ENCODE peak calls at places on chromosome 10, in seven cellular contexts. One of them, this sample, is unnamed.

GRCh38 chr10:58857251-58857650 is 319.2 kb upstream of the PHYHIPL start:
- DNase-seq in A549: peak
- DNase-seq in psoas muscle: no peak
- DNase-seq in ovary: no peak
- DNase-seq in cardiac fibroblast: no peak
- DNase-seq in dorsolateral prefrontal cortex: no peak
- DNase-seq in left ventricle myocardium inferior: no peak
- DNase-seq in this sample: no peak

GRCh38 chr10:59868974-59869940 is 37.1 kb downstream of the CCDC6 start:
- DNase-seq in cardiac fibroblast: no peak
- DNase-seq in psoas muscle: no peak
- DNase-seq in left ventricle myocardium inferior: no peak
- DNase-seq in ovary: no peak
- DNase-seq in A549: no peak
- DNase-seq in dorsolateral prefrontal cortex: no peak
- DNase-seq in this sample: no peak

GRCh38 chr10:19117419-19117818 is 68.8 kb downstream of the MALRD1 start:
- DNase-seq in left ventricle myocardium inferior: no peak
- DNase-seq in ovary: no peak
- DNase-seq in cardiac fibroblast: no peak
- DNase-seq in dorsolateral prefrontal cortex: no peak
- DNase-seq in psoas muscle: no peak
- DNase-seq in A549: no peak
- DNase-seq in this sample: no peak

GRCh38 chr10:43082087-43082486 is 5.2 kb downstream of the RET start:
- DNase-seq in left ventricle myocardium inferior: no peak
- DNase-seq in cardiac fibroblast: no peak
- DNase-seq in ovary: no peak
- DNase-seq in dorsolateral prefrontal cortex: no peak
- DNase-seq in psoas muscle: no peak
- DNase-seq in A549: no peak
- DNase-seq in this sample: no peak

GRCh38 chr10:98258683-98259454 is 9.1 kb downstream of the LOXL4 start:
- DNase-seq in ovary: peak
- DNase-seq in A549: no peak
- DNase-seq in dorsolateral prefrontal cortex: no peak
- DNase-seq in psoas muscle: no peak
- DNase-seq in cardiac fibroblast: no peak
- DNase-seq in left ventricle myocardium inferior: no peak
- DNase-seq in this sample: no peak

GRCh38 chr10:12852732-12853131 is 148.8 kb downstream of the CCDC3 start:
- DNase-seq in psoas muscle: no peak
- DNase-seq in A549: no peak
- DNase-seq in left ventricle myocardium inferior: no peak
- DNase-seq in cardiac fibroblast: no peak
- DNase-seq in dorsolateral prefrontal cortex: no peak
- DNase-seq in ovary: no peak
- DNase-seq in this sample: no peak

GRCh38 chr10:119680050-119680449 is 28.9 kb downstream of the BAG3 start:
- DNase-seq in left ventricle myocardium inferior: no peak
- DNase-seq in cardiac fibroblast: peak
- DNase-seq in dorsolateral prefrontal cortex: no peak
- DNase-seq in A549: peak
- DNase-seq in ovary: no peak
- DNase-seq in psoas muscle: peak
- DNase-seq in this sample: no peak

GRCh38 chr10:60846173-60846572 is 67.9 kb downstream of the CDK1 start:
- DNase-seq in psoas muscle: no peak
- DNase-seq in A549: peak
- DNase-seq in ovary: no peak
- DNase-seq in cardiac fibroblast: peak
- DNase-seq in dorsolateral prefrontal cortex: no peak
- DNase-seq in left ventricle myocardium inferior: no peak
- DNase-seq in this sample: no peak

GRCh38 chr10:109149666-109150350 is 773.5 kb downstream of the XPNPEP1 start:
- DNase-seq in left ventricle myocardium inferior: no peak
- DNase-seq in psoas muscle: no peak
- DNase-seq in ovary: no peak
- DNase-seq in cardiac fibroblast: no peak
- DNase-seq in A549: no peak
- DNase-seq in dorsolateral prefrontal cortex: no peak
- DNase-seq in this sample: no peak

GRCh38 chr10:118311505-118311904 is 30.6 kb downstream of the FAM204A start:
- DNase-seq in A549: no peak
- DNase-seq in dorsolateral prefrontal cortex: no peak
- DNase-seq in ovary: no peak
- DNase-seq in cardiac fibroblast: no peak
- DNase-seq in left ventricle myocardium inferior: no peak
- DNase-seq in psoas muscle: no peak
- DNase-seq in this sample: no peak

DNA sequence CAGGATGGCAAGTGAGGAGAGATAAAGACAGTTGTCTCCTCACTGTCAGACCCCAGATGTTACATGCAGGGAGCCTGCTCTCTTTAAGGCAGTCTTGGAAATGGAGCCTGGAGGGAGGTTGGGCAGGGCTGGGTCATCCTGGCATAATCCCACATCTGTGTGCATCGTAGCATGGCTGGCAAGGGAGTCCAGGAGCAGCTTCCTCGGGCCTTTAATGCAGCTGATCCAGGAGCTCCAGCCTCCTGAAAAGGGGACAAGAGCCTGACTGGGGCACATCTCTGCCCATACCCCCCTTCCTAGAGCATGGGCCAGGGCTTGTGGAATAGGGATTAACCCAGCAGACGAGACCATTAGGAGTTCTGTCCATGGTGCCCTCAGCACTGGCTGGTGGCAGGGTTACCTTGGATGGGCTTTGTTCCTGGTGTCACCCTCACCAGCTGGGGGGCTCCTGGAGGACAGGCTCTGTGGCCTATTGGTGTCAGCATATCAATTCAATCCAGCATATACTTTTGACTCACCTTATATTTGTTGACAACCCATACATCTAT is 34.9 kb downstream of the TBATA start:
- DNase-seq in dorsolateral prefrontal cortex: no peak
- DNase-seq in left ventricle myocardium inferior: no peak
- DNase-seq in psoas muscle: no peak
- DNase-seq in cardiac fibroblast: no peak
- DNase-seq in A549: no peak
- DNase-seq in ovary: no peak
- DNase-seq in this sample: no peak
- H3K4me3 ChIP-seq in dorsolateral prefrontal cortex: no peak
- H3K4me3 ChIP-seq in left ventricle myocardium inferior: no peak
- H3K4me3 ChIP-seq in psoas muscle: no peak
- H3K4me3 ChIP-seq in cardiac fibroblast: no peak
- H3K4me3 ChIP-seq in A549: no peak
- H3K4me3 ChIP-seq in ovary: no peak
- H3K4me3 ChIP-seq in this sample: no peak

GRCh38 chr10:129963076-129963830 is 821 bp downstream of the EBF3 start:
- DNase-seq in cardiac fibroblast: peak
- DNase-seq in left ventricle myocardium inferior: no peak
- DNase-seq in A549: no peak
- DNase-seq in ovary: no peak
- DNase-seq in dorsolateral prefrontal cortex: no peak
- DNase-seq in psoas muscle: peak
- DNase-seq in this sample: peak
- H3K4me3 ChIP-seq in cardiac fibroblast: peak
- H3K4me3 ChIP-seq in left ventricle myocardium inferior: peak
- H3K4me3 ChIP-seq in A549: peak
- H3K4me3 ChIP-seq in ovary: peak
- H3K4me3 ChIP-seq in dorsolateral prefrontal cortex: peak
- H3K4me3 ChIP-seq in psoas muscle: peak
- H3K4me3 ChIP-seq in this sample: peak

DNA sequence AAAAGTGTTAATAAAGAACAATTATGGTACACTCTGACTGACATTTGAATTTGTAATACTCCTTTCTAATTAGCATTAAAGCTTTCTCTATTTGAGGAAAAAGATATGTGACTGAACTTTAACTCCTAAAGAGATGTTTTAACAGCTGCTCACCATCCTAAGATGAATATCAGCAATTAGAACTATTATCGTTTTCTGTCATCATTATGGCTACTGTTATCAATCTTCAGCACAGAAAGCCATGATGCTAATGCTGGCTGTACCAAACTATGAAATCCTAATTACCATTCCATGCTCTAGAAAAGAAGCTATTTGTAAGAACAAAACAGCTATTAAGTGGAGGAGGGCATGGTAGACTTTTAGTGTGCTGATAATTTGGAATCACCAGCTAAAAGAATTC is 228.8 kb upstream of the CSTF2T start:
- DNase-seq in dorsolateral prefrontal cortex: no peak
- DNase-seq in cardiac fibroblast: no peak
- DNase-seq in psoas muscle: no peak
- DNase-seq in left ventricle myocardium inferior: no peak
- DNase-seq in ovary: no peak
- DNase-seq in A549: no peak
- DNase-seq in this sample: no peak
- H3K4me3 ChIP-seq in dorsolateral prefrontal cortex: no peak
- H3K4me3 ChIP-seq in cardiac fibroblast: no peak
- H3K4me3 ChIP-seq in psoas muscle: no peak
- H3K4me3 ChIP-seq in left ventricle myocardium inferior: no peak
- H3K4me3 ChIP-seq in ovary: no peak
- H3K4me3 ChIP-seq in A549: no peak
- H3K4me3 ChIP-seq in this sample: no peak

GRCh38 chr10:104316321-104317099 is 21.8 kb downstream of the ITPRIP start:
- DNase-seq in dorsolateral prefrontal cortex: no peak
- DNase-seq in psoas muscle: no peak
- DNase-seq in ovary: no peak
- DNase-seq in cardiac fibroblast: no peak
- DNase-seq in A549: no peak
- DNase-seq in left ventricle myocardium inferior: no peak
- DNase-seq in this sample: no peak

GRCh38 chr10:104314591-104315485 is 23.4 kb downstream of the ITPRIP start:
- DNase-seq in A549: no peak
- DNase-seq in psoas muscle: peak
- DNase-seq in cardiac fibroblast: no peak
- DNase-seq in ovary: peak
- DNase-seq in left ventricle myocardium inferior: no peak
- DNase-seq in dorsolateral prefrontal cortex: no peak
- DNase-seq in this sample: no peak

GRCh38 chr10:104317195-104318095 is 20.8 kb downstream of the ITPRIP start:
- DNase-seq in left ventricle myocardium inferior: no peak
- DNase-seq in ovary: peak
- DNase-seq in cardiac fibroblast: peak
- DNase-seq in dorsolateral prefrontal cortex: no peak
- DNase-seq in psoas muscle: peak
- DNase-seq in A549: no peak
- DNase-seq in this sample: no peak

GRCh38 chr10:104318096-104318725 is 20.1 kb downstream of the ITPRIP start:
- DNase-seq in A549: no peak
- DNase-seq in left ventricle myocardium inferior: no peak
- DNase-seq in psoas muscle: peak
- DNase-seq in cardiac fibroblast: no peak
- DNase-seq in dorsolateral prefrontal cortex: no peak
- DNase-seq in ovary: peak
- DNase-seq in this sample: no peak

GRCh38 chr10:104315486-104315921 is 22.8 kb downstream of the ITPRIP start:
- DNase-seq in left ventricle myocardium inferior: no peak
- DNase-seq in ovary: no peak
- DNase-seq in dorsolateral prefrontal cortex: no peak
- DNase-seq in psoas muscle: peak
- DNase-seq in A549: no peak
- DNase-seq in cardiac fibroblast: no peak
- DNase-seq in this sample: no peak
- H3K4me3 ChIP-seq in left ventricle myocardium inferior: no peak
- H3K4me3 ChIP-seq in ovary: no peak
- H3K4me3 ChIP-seq in dorsolateral prefrontal cortex: no peak
- H3K4me3 ChIP-seq in psoas muscle: no peak
- H3K4me3 ChIP-seq in A549: no peak
- H3K4me3 ChIP-seq in cardiac fibroblast: no peak
- H3K4me3 ChIP-seq in this sample: peak

DNA sequence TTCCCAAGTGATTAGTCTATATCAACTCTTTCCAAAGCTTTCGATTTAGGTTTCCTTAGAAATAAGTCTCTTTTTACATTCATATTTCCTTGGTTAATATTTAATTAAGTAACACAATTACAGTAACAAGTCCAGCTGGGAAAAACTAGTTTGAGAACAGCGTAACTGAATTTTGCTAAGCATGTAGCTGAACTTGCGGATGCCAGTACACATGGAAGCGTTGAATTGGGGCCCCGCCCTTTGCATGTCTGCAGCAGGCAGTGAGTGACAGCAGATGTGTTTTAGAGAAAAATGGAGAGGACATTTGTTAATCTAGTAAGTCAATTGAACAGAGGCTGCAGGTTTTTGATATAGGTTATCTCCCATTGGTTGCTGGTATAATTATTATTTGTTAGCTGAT is 72.5 kb downstream of the TAF3 start:
- DNase-seq in dorsolateral prefrontal cortex: no peak
- DNase-seq in psoas muscle: no peak
- DNase-seq in left ventricle myocardium inferior: no peak
- DNase-seq in cardiac fibroblast: no peak
- DNase-seq in ovary: no peak
- DNase-seq in A549: no peak
- DNase-seq in this sample: no peak
- H3K4me3 ChIP-seq in dorsolateral prefrontal cortex: no peak
- H3K4me3 ChIP-seq in psoas muscle: no peak
- H3K4me3 ChIP-seq in left ventricle myocardium inferior: no peak
- H3K4me3 ChIP-seq in cardiac fibroblast: no peak
- H3K4me3 ChIP-seq in ovary: no peak
- H3K4me3 ChIP-seq in A549: no peak
- H3K4me3 ChIP-seq in this sample: no peak

DNA sequence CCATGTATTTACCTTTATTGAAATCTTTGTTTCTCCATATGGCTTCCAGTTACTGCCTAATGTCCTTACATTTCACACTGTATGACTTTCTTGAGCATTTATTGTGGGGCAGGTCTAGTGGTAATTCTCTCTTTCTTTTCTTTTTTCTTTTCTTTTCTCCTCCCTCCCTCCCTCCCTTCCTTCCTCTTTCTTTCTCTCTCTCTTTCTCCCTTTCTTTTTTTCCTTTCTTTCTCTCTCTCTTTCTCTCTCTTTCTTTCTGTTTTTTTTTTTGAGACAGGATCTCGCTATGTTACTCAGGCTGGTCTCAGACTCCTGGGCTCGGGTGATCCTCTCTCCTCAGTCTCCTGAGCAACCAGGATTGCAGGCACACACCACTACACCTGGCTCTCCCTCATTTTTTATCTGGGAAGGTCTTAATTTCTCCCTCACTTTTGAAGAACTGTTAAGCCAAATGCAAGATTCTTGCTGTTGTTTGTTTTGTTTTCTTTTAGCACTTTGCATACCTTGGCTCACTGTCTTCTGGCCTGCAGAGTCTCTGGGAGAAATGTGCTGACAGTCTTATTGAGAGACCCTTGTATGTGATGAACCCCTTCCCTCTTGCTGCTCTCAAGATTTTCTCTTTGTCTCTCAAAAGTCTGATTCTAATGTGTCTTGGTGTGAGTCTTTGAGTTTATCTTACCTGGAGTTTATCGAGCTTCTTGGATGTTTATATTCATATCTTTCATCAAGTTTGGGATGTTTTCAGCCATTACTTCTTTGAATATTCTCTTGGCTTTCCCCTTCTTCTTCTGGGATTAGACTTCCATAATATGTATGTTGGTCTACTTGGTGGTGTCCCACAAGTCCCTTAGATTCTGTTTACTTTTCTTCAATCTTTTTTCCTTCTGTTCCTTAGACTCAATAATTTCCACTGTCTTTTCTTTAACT is 79.0 kb upstream of the CCNY start:
- DNase-seq in psoas muscle: no peak
- DNase-seq in ovary: no peak
- DNase-seq in left ventricle myocardium inferior: no peak
- DNase-seq in A549: no peak
- DNase-seq in cardiac fibroblast: no peak
- DNase-seq in dorsolateral prefrontal cortex: no peak
- DNase-seq in this sample: no peak
- H3K4me3 ChIP-seq in psoas muscle: no peak
- H3K4me3 ChIP-seq in ovary: no peak
- H3K4me3 ChIP-seq in left ventricle myocardium inferior: no peak
- H3K4me3 ChIP-seq in A549: no peak
- H3K4me3 ChIP-seq in cardiac fibroblast: no peak
- H3K4me3 ChIP-seq in dorsolateral prefrontal cortex: no peak
- H3K4me3 ChIP-seq in this sample: no peak